ENCODE peak calls at places on chromosomes 6 and 20, in seven cellular contexts. Y is aorta; R is upper lobe of right lung; A is astrocyte of the cerebellum; B is AG09309; W is ascending aorta; S is CD8-positive, alpha-beta T cell. D is an unnamed sample.

GRCh38 chr20:10022615-10023014 is 12.2 kb upstream of the ANKEF1 start:
- DNase-seq in A (no peak), Y (no peak), S (no peak), W (no peak), R (no peak), B (no peak), D (no peak)

GRCh38 chr6:45997875-45998506 is 17.7 kb downstream of the CLIC5 start:
- DNase-seq in B (no peak), S (no peak), A (no peak), W (no peak), R (no peak), Y (no peak), D (no peak)

GRCh38 chr6:13624871-13625288 is 9.7 kb downstream of the NOL7 start:
- DNase-seq in R (no peak), B (no peak), S (no peak), Y (no peak), W (no peak), A (no peak), D (no peak)

GRCh38 chr6:4973972-4974885 is 29.6 kb downstream of the RPP40 start:
- DNase-seq in S (no peak), R (no peak), Y (no peak), A (peak; percentile 34), W (no peak), B (peak; percentile 20), D (no peak)

GRCh38 chr6:18016698-18017097 is 29.3 kb upstream of the KIF13A start:
- DNase-seq in Y (no peak), B (no peak), A (no peak), R (no peak), W (no peak), S (no peak), D (no peak)

GRCh38 chr20:728022-728944 is 40.0 kb downstream of the SLC52A3 start:
- DNase-seq in Y (peak; percentile 80), S (no peak), W (no peak), A (no peak), B (no peak), R (peak; percentile 76), D (peak; percentile 84)

GRCh38 chr6:12359051-12359450 is 68.9 kb downstream of the EDN1 start:
- DNase-seq in S (no peak), A (no peak), Y (no peak), W (no peak), R (no peak), B (no peak), D (no peak)

GRCh38 chr6:42129360-42129676 is 13.1 kb downstream of the C6orf132 start:
- DNase-seq in B (no peak), A (no peak), W (no peak), Y (no peak), S (no peak), R (no peak), D (no peak)

GRCh38 chr20:39081255-39081654 is 119.1 kb downstream of the DHX35 start:
- DNase-seq in R (peak; percentile 73), A (peak; percentile 64), Y (peak; percentile 89), S (peak; percentile 59), W (peak; percentile 14), B (peak; percentile 32), D (peak; percentile 69)

DNA sequence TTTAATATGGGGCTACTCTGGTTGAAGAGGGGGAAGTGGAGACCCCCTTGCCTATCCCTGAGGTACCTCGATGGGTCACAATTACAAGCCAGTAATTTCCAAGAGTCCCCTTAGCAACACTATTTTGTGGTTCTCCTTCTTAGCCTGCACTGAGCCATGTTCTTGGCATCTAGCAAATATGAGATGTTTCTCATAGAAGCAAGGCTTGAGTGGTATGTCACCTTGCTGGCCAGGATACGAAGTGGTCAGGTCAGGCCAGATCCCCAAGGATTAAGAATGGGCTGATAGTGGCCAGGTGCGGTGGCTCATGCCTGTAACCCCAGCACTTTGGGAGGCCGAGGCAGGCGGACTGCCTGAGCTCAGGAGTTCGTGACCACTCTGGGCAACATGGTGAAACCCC is 2.1 kb upstream of the GHRH start:
- DNase-seq in S (no peak), W (no peak), R (no peak), Y (no peak), A (no peak), B (no peak), D (no peak)
- H3K4me3 ChIP-seq in S (no peak overlapping the region), W (no peak overlapping the region), R (no peak overlapping the region), Y (no peak overlapping the region), A (no peak overlapping the region), B (no peak overlapping the region), D (no peak overlapping the region)

DNA sequence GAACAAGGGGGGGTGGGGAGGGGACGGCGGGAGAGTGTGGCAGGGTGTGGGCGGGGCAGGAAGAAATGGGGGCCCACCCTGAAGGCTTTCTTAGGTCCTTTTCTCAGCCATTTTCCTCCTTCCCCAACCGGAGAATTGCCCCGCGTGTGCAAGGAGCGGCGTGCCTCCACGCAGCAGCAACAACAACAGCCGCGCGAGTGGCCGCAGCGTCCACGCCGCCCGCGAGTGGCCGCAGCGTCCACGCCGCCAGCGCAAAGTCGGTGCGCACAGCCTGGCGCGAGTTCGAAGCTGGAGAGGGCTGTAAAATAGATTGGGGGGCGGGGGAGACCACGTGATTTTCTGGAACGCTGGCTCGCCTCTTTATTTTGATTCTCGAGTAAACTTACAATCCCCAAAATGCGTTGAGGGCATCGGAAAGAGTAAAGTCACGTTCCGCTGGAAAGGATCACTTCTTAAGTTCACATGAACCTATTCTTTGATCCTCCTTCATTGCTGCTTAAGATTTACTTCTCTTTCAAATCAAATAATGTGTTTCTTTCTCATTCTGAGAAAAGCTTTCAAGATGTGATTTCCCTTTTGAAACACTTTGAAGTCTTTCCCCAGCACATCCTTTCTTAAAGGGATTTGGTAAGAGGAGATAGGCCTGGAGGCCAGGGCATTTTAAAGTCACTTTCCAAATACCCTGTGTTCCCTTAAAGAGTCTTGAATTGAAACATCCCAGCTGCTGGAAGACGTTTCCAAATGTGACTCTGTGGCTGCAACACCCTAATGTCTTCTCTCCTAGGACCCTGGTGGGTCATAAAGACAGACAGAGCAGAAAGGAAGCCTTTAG is 66.7 kb upstream of the ZNF217 start:
- DNase-seq in S (no peak), Y (no peak), W (no peak), A (no peak), R (no peak), B (no peak), D (peak; percentile 82)
- H3K4me3 ChIP-seq in S (peak overlapping the region; percentile 61), Y (peak overlapping the region; percentile 46), W (peak overlapping the region; percentile 69), A (no peak overlapping the region), R (peak overlapping the region; percentile 46), B (no peak overlapping the region), D (peak overlapping the region; percentile 28)

DNA sequence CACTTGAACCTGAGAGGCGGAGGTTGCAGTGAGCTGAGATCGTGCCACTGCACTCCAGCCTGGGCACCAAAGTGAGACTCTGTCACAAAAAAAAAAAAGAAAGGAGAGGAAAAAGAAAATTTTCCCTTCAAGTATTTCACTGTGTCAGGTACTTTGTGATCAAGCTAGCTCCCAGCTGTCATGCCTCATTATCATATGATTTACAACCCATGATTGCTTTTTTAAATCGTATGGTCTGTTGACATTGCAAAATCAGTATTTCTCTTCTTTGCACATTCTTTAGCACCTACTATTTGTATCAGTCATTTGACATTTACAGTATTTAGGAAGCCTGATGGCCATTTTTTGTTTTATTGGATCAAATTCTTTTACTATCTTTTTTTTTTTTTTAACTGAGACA is 22.4 kb downstream of the SASH1 start:
- DNase-seq in S (no peak), A (no peak), W (no peak), R (no peak), B (no peak), Y (no peak), D (no peak)
- H3K4me3 ChIP-seq in S (no peak overlapping the region), A (no peak overlapping the region), W (no peak overlapping the region), R (no peak overlapping the region), B (no peak overlapping the region), Y (no peak overlapping the region), D (no peak overlapping the region)

DNA sequence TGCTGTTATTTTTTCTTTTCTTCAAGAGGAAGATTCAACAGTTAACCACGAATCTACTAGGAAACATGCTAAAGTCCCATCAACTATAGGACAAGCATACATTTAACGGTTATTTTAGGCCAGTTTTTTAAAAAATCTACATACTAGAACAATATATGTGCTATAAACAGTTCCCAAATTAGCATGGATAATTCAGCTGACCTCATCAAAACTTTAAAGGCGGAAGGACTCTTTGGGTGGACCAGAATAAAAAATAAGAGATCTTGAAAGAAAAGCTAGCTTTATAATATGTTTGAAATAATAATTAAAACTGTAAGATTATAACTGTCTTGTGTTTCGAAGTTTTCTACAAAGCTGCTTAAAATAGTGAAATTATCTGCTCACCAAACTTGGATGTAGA is 146.9 kb upstream of the SAMD5 start:
- DNase-seq in S (no peak), R (no peak), W (no peak), A (no peak), B (no peak), Y (no peak), D (no peak)
- H3K4me3 ChIP-seq in S (no peak overlapping the region), R (no peak overlapping the region), W (no peak overlapping the region), A (no peak overlapping the region), B (no peak overlapping the region), Y (no peak overlapping the region), D (no peak overlapping the region)

GRCh38 chr20:58840816-58841538 is 9.7 kb downstream of the GNAS-AS1 start:
- DNase-seq in B (no peak), R (no peak), W (no peak), Y (no peak), A (no peak), S (no peak), D (peak; percentile 56)

GRCh38 chr20:58841539-58842264 is 9.0 kb downstream of the GNAS-AS1 start:
- DNase-seq in S (no peak), B (no peak), W (no peak), Y (no peak), A (no peak), R (no peak), D (no peak)

GRCh38 chr20:58839474-58839874 is 11.2 kb downstream of the GNAS-AS1 start:
- DNase-seq in S (no peak), A (no peak), Y (peak; percentile 78), B (no peak), R (no peak), W (no peak), D (peak; percentile 79)

GRCh38 chr20:58838174-58838573 is 12.5 kb downstream of the GNAS-AS1 start:
- DNase-seq in W (no peak), Y (no peak), A (no peak), R (no peak), S (no peak), B (no peak), D (no peak)

GRCh38 chr20:58839991-58840747 is 10.5 kb downstream of the GNAS-AS1 start:
- DNase-seq in A (no peak), B (no peak), S (no peak), Y (no peak), R (no peak), W (no peak), D (peak; percentile 71)
- H3K4me3 ChIP-seq in A (peak overlapping the region; percentile 12), B (no peak overlapping the region), S (no peak overlapping the region), Y (no peak overlapping the region), R (no peak overlapping the region), W (peak overlapping the region; percentile 16), D (no peak overlapping the region)

D was measured in left lung.